ENCODE peak calls at places on chromosomes 3 and 15, in four cellular contexts. F is GM12878, U is K562, J is A549. O is an unnamed sample.
A peak's percentile ranks its signal among the peaks of the same experiment; 100 is the strongest.

GRCh38 chr15:36982441-36982840 is 117.9 kb downstream of the MEIS2 start:
- DNase-seq in J (no peak), U (no peak), F (no peak), O (peak; percentile 31)

GRCh38 chr3:179558742-179559364 is 3.9 kb upstream of the ACTL6A start:
- DNase-seq in J (peak; percentile 68), F (peak; percentile 12), U (peak; percentile 38), O (peak; percentile 81)

GRCh38 chr3:186955898-186956696 is 25.8 kb downstream of the ST6GAL1 start:
- DNase-seq in J (no peak), U (no peak), F (no peak), O (no peak)

GRCh38 chr15:90414408-90415028 is 26.5 kb downstream of the IQGAP1 start:
- DNase-seq in J (peak; percentile 41), U (no peak), F (no peak), O (peak; percentile 91)

GRCh38 chr3:81666502-81667121 is 94.8 kb downstream of the GBE1 start:
- DNase-seq in U (no peak), J (peak; percentile 46), F (no peak), O (peak; percentile 41)

GRCh38 chr15:84653584-84653909 is 536 bp downstream of the WDR73 start:
- DNase-seq in U (no peak), F (no peak), J (no peak), O (no peak)

GRCh38 chr3:4322635-4323034 is 19.5 kb downstream of the SETMAR start:
- DNase-seq in U (no peak), J (peak; percentile 23), F (no peak), O (peak; percentile 81)

GRCh38 chr3:147757919-147758318 is 348.8 kb downstream of the ZIC1 start:
- DNase-seq in U (no peak), F (no peak), J (no peak), O (no peak)

GRCh38 chr3:41115069-41115468 is 84.2 kb upstream of the CTNNB1 start:
- DNase-seq in J (no peak), U (no peak), F (no peak), O (no peak)

GRCh38 chr3:41120461-41120860 is 78.8 kb upstream of the CTNNB1 start:
- DNase-seq in J (no peak), U (no peak), F (no peak), O (no peak)

GRCh38 chr3:41117398-41117870 is 81.9 kb upstream of the CTNNB1 start:
- DNase-seq in U (peak; percentile 82), J (peak; percentile 48), F (peak; percentile 66), O (peak; percentile 88)

GRCh38 chr3:41116851-41117250 is 82.5 kb upstream of the CTNNB1 start:
- DNase-seq in U (no peak), F (no peak), J (no peak), O (no peak)

GRCh38 chr3:41118461-41119385 is 80.6 kb upstream of the CTNNB1 start:
- DNase-seq in J (no peak), U (no peak), F (no peak), O (no peak)
- TF ChIP-seq RFX5 in J (no peak), U (no peak), F (no peak), O (no peak)

GRCh38 chr3:182389041-182389815 is 404.1 kb upstream of the ATP11B start:
- DNase-seq in F (no peak), J (no peak), U (no peak), O (no peak)
- TF ChIP-seq RFX5 in F (no peak), J (no peak), U (no peak), O (no peak)

GRCh38 chr15:63391669-63392354 is 10.2 kb upstream of the CA12 start:
- DNase-seq in U (no peak), F (no peak), J (no peak), O (no peak)

GRCh38 chr15:63389902-63390301 is 8.3 kb upstream of the CA12 start:
- DNase-seq in U (peak; percentile 38), F (no peak), J (no peak), O (no peak)

GRCh38 chr15:63388511-63388910 is 6.9 kb upstream of the CA12 start:
- DNase-seq in J (no peak), F (no peak), U (no peak), O (no peak)

GRCh38 chr15:63392355-63393009 is 10.8 kb upstream of the CA12 start:
- DNase-seq in F (no peak), J (no peak), U (no peak), O (no peak)

DNA sequence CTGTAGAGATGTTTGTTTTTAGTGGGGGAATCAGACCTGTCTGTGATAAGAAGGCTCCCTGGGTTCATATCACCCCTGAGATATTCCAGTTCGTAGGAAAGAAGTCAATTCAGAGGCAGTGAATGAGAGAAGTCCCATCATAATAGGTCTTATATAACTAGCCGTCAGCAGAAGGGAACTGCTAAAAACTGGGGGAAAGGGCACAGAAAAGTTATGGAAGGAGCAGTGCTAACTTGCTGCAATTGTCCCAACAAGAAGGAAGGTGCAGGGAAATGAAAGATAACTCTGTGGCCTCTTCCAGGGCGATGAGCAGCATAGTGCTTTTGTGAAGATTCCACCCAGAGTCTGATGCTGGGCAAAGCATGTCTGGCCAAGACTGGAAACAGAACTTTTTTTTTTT is 9.0 kb upstream of the CA12 start:
- DNase-seq in U (no peak), F (no peak), J (no peak), O (no peak)
- TF ChIP-seq RFX5 in U (no peak), F (no peak), J (no peak), O (no peak)

DNA sequence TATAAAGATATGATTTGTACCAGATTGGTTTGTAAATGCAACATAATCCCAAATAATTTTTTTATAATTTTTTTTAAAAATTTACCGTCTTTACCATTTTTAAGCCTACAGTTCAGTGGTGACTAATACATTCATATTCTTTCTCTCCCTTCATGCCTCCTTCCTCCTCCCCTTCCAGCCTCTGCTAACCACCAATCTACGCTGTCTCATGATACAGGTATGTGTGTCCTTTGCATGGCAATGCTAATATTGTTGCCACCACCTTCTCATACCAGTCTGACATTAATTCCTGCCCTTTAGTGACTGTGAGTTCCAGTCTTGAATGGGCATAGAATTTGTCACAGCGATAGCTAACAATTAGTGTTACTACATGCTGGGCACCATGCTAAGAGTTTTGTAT is 62.5 kb upstream of the RGMA start:
- DNase-seq in J (no peak), U (no peak), F (no peak), O (no peak)
- TF ChIP-seq RFX5 in J (no peak), U (no peak), F (no peak), O (no peak)

GRCh38 chr3:44782891-44783290 is 21.3 kb downstream of the KIF15 start:
- DNase-seq in U (no peak), F (no peak), J (no peak), O (no peak)
- TF ChIP-seq RFX5 in U (no peak), F (no peak), J (no peak), O (no peak)